ENCODE peak calls at places on chromosome X, in seven cellular contexts. S is tibial nerve, K is HepG2, A is fibroblast of lung, Z is spleen, Y is mesenchymal stem cell, D is heart right ventricle. G is an unnamed sample. For H3K36me3, the result is how much of the 10 kb centered on the place peaks cover.

GRCh38 chrX:9912341-9912740 is 54.8 kb upstream of the CLDN34 start:
- DNase-seq in K (no peak), Y (no peak), Z (no peak), D (no peak), S (no peak), A (peak), G (no peak)

GRCh38 chrX:51743179-51743957 is at the start of gene GSPT2:
- DNase-seq in D (peak), Y (peak), K (no peak), S (peak), A (peak), Z (peak), G (peak)

GRCh38 chrX:78123190-78123589 is 16.3 kb downstream of the TAF9B start:
- DNase-seq in Z (no peak), Y (no peak), D (no peak), S (no peak), A (no peak), K (no peak), G (no peak)

GRCh38 chrX:130726661-130727060 is 176.3 kb downstream of the ENOX2 start:
- DNase-seq in K (no peak), Y (peak), Z (no peak), A (peak), D (no peak), S (no peak), G (no peak)

GRCh38 chrX:76279007-76279406 is 106.1 kb downstream of the PBDC1 start:
- DNase-seq in Z (no peak), Y (peak), D (peak), S (peak), K (peak), A (peak), G (no peak)

GRCh38 chrX:118528089-118528753 is 32.6 kb downstream of the DOCK11 start:
- DNase-seq in Y (no peak), Z (peak), A (no peak), D (no peak), S (no peak), K (no peak), G (no peak)

GRCh38 chrX:111270339-111270738 is at the start of gene CAPN6:
- DNase-seq in Y (peak), Z (no peak), A (no peak), K (no peak), D (no peak), S (no peak), G (peak)

GRCh38 chrX:155745792-155746191 is 133.0 kb upstream of the TMLHE start:
- DNase-seq in D (peak), Y (peak), S (no peak), Z (no peak), K (peak), A (peak), G (no peak)

GRCh38 chrX:68841251-68842049 is 12.6 kb downstream of the EFNB1 start:
- DNase-seq in D (no peak), A (no peak), Z (no peak), S (no peak), Y (no peak), K (no peak), G (no peak)

GRCh38 chrX:13285693-13286092 is 34.2 kb downstream of the ATXN3L start:
- DNase-seq in D (no peak), K (no peak), Y (no peak), Z (no peak), S (no peak), A (no peak), G (no peak)

GRCh38 chrX:130851569-130851968 is 51.4 kb downstream of the ENOX2 start:
- DNase-seq in S (no peak), Y (no peak), K (no peak), D (no peak), Z (no peak), A (no peak), G (no peak)

GRCh38 chrX:40175416-40176255 is 77.9 kb upstream of the BCOR start:
- DNase-seq in D (peak), Z (peak), S (peak), A (peak), Y (peak), K (peak), G (no peak)

GRCh38 chrX:39631275-39631674 is 466.5 kb downstream of the BCOR start:
- DNase-seq in Y (no peak), K (no peak), A (no peak), Z (no peak), S (no peak), D (no peak), G (no peak)

GRCh38 chrX:130165181-130165702 is 399 bp downstream of the AIFM1 start:
- DNase-seq in D (no peak), K (peak), Z (no peak), S (no peak), Y (no peak), A (peak), G (no peak)

GRCh38 chrX:134691453-134691852 is 33.2 kb upstream of the PLAC1 start:
- DNase-seq in Z (no peak), D (no peak), S (no peak), A (no peak), Y (no peak), K (no peak), G (no peak)

GRCh38 chrX:134753185-134754008 is 95.1 kb upstream of the PLAC1 start:
- DNase-seq in Z (no peak), A (peak), D (no peak), Y (peak), S (no peak), K (peak), G (no peak)

GRCh38 chrX:120306640-120307039 is 4.6 kb downstream of the TMEM255A start:
- DNase-seq in S (no peak), Z (no peak), K (no peak), A (no peak), D (no peak), Y (no peak), G (no peak)

GRCh38 chrX:53471346-53471745 is 37.2 kb upstream of the HSD17B10 start:
- DNase-seq in D (no peak), K (no peak), Z (no peak), S (no peak), Y (no peak), A (no peak), G (no peak)

GRCh38 chrX:57367649-57368048 is 81.1 kb downstream of the FAAH2 start:
- DNase-seq in S (peak), Y (no peak), Z (no peak), D (no peak), A (no peak), K (peak), G (no peak)

GRCh38 chrX:66074920-66075879 is 35.3 kb upstream of the VSIG4 start:
- DNase-seq in D (peak), A (no peak), K (no peak), S (peak), Z (peak), Y (no peak), G (no peak)

GRCh38 chrX:154313147-154313546 is 17.6 kb downstream of the TKTL1 start:
- DNase-seq in Z (peak), S (no peak), D (no peak), Y (no peak), A (no peak), K (no peak), G (no peak)

GRCh38 chrX:108122748-108123147 is 31.2 kb downstream of the ATG4A start:
- DNase-seq in A (peak), D (no peak), Y (peak), K (no peak), Z (no peak), S (no peak), G (no peak)

DNA sequence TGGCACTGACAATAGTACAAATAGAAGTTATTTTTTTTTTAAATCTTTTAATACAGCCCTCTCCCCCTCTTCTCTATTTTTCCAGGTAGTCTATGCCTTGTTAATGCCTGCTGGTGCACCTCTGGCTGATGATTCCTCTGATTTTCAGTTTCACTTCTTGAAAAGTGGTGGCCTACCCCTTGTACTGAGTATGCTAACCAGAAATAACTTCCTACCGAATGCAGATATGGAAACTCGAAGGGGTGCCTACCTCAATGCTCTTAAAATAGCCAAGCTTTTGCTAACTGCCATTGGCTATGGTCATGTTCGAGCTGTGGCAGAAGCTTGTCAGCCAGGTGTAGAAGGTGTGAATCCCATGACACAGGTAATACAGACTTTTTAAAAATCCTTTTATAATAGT is 99.1 kb downstream of the USP9X start:
- DNase-seq in A (no peak), D (no peak), K (no peak), Y (no peak), S (no peak), Z (no peak), G (no peak)
- H3K36me3 ChIP-seq in A (under half), D (under half), K (under half), Y (under half), S (under half), Z (under half), G (under half)

GRCh38 chrX:124097116-124097515 is 135.6 kb downstream of the STAG2 start:
- DNase-seq in D (no peak), K (no peak), A (no peak), Y (no peak), S (no peak), Z (no peak), G (no peak)

GRCh38 chrX:124093222-124093621 is 131.7 kb downstream of the STAG2 start:
- DNase-seq in Y (no peak), Z (no peak), A (no peak), S (no peak), D (no peak), K (no peak), G (no peak)

GRCh38 chrX:124103966-124104365 is 142.5 kb downstream of the STAG2 start:
- DNase-seq in D (no peak), A (no peak), Z (no peak), K (no peak), S (no peak), Y (no peak), G (no peak)

GRCh38 chrX:124098089-124098488 is 136.6 kb downstream of the STAG2 start:
- DNase-seq in S (no peak), K (peak), A (peak), Z (no peak), Y (peak), D (no peak), G (no peak)
- H3K36me3 ChIP-seq in S (under half), K (under half), A (under half), Z (under half), Y (under half), D (under half), G (under half)

DNA sequence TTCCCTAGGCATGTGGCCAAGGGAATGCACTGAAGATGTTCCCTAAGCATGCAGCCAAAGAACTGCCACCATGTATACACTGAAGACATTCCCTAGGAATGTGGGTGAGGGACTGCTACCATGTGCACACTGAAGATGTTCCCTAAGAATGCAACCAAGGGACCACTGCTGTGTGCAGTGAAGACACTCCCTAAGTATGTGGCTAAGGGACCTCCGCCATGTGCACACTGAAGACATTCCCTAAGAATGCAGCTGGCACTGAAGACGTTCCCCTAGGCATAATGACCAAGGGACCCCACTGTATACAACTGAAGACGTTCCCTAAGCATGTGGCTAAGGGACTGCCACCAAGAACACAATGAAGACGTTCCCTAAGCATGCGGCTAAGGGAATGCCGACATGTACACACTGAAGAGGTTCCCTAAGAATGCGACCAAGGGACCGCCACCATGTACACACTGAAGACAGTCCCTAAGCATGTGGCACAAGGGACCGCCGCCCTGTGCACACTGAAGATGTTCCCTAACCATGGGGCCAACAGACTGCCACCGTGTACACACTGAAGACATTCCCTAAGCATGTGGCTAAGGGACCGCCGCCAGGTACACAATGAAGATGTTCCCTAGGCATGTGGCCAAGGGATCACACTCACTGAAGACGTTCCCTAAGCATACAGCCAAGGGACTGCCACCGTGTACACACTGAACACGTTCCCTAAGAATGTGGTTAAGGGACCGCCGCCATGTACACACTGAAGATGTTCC is 25.6 kb downstream of the DHRSX start:
- DNase-seq in A (no peak), S (no peak), Z (peak), D (no peak), K (no peak), Y (no peak), G (peak)
- H3K36me3 ChIP-seq in A (under half), S (under half), Z (under half), D (under half), K (under half), Y (under half), G (under half)

DNA sequence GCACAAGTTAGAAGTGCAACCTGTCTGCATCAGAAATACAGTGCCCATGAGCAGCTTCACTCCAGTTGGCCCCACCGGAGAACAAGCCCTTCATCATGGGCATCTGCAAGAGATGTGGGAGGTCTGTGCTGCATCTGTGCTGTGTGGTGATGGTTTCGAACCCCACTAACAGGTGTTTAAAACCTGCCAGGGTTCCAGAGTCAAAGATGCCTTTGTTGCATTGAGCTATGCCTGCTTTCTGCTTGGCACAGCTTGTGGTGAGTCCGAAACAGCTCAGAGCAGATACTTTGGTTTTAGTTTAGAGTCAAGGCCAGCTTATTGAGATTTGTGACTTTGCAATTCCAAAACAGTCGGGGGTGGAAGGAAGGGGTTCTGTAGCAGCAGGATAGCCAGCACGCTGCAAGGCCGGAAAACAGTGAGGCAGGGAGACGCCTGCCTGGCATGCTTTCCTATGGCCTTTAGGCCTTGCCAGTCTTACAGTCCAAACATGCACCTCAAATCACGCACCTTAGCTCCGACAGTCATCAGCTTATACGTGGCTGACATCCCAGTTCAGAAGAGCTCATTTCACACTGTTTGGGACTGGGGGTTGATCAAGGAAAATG is 21.8 kb downstream of the MAGEA9 start:
- DNase-seq in S (no peak), K (no peak), Y (no peak), D (no peak), Z (no peak), A (no peak), G (no peak)
- H3K36me3 ChIP-seq in S (under half), K (under half), Y (under half), D (under half), Z (under half), A (under half), G (under half)